ENCODE peak calls at places on chromosome 18, in five cellular contexts. L is nephron progenitor cell, Q is fibroblast of lung, D is tibial nerve, I is gastrocnemius medialis. O is an unnamed sample.

GRCh38 chr18:24770625-24771024 is 310.2 kb downstream of the HRH4 start:
- DNase-seq in I (no peak), Q (no peak), L (no peak), D (no peak), O (no peak)

GRCh38 chr18:48084858-48085257 is 154.4 kb upstream of the SMAD2 start:
- DNase-seq in D (no peak), L (no peak), Q (no peak), I (no peak), O (no peak)

GRCh38 chr18:42635378-42636048 is 480.0 kb downstream of the RIT2 start:
- DNase-seq in D (no peak), I (no peak), L (no peak), Q (no peak), O (no peak)

GRCh38 chr18:13216092-13216582 is 2.4 kb upstream of the LDLRAD4 start:
- DNase-seq in Q (peak), I (peak), D (no peak), L (peak), O (peak)

GRCh38 chr18:12086249-12086648 is 7.4 kb upstream of the ANKRD62 start:
- DNase-seq in L (no peak), D (no peak), I (no peak), Q (no peak), O (no peak)

GRCh38 chr18:23337599-23338444 is 115.3 kb upstream of the RIOK3 start:
- DNase-seq in D (no peak), I (no peak), L (no peak), Q (peak), O (no peak)

GRCh38 chr18:79687806-79688205 is 8.2 kb downstream of the CTDP1 start:
- DNase-seq in D (no peak), I (no peak), Q (peak), L (no peak), O (no peak)

GRCh38 chr18:74499633-74500032 is 3.5 kb downstream of the CNDP2 start:
- DNase-seq in Q (peak), D (peak), L (no peak), I (no peak), O (peak)

GRCh38 chr18:33579147-33579867 is 1.3 kb downstream of the ASXL3 start:
- DNase-seq in D (no peak), L (peak), Q (peak), I (no peak), O (no peak)

DNA sequence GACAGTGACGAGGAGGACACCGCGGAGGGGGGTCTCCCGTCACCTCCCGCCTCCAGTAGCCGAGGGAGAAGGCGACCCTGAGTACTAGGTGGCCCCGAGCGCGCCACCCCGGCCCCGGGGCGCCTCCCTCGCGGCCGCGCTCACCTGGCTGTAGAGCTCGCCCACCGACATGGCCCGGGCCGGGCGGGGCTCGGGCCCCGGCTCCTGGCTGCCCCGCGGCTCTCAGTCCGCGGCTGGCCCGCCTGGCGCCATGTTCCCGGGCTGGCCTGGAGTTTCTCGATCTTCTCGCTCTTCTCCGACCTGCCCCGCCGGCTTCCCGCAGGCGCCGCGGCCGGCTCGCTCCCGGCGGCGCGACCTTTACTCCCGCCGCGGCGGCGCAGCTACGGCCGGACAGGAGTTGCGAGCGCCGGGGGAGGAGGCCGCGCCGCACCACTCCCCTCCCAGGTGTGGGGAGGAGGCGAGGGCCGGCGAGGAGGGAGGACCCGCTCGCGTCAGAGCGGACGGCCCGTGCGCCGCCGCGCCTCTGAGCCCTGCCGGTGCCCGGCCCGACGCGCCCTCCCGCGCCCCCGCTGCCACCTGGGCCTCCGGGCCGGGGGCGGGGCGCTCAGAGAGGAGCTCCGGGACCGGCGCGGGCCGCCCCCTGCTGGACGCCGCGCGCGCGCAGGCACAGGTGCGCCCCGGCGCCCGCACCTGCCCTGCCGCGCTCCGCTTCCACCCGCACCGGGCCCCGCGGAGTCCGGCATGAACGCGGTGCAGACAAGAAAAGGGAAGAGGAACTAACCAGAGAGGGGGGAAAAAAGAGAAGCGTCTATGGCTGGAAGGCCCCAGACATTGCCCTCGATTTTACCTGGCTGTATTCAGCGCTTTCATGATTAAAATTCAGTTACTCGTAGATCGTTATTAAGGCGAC is at the start of gene MYO5B:
- DNase-seq in D (no peak), L (peak), Q (no peak), I (no peak), O (peak)
- TF ChIP-seq CTCF in D (peak), L (no peak), Q (no peak), I (peak), O (peak)

DNA sequence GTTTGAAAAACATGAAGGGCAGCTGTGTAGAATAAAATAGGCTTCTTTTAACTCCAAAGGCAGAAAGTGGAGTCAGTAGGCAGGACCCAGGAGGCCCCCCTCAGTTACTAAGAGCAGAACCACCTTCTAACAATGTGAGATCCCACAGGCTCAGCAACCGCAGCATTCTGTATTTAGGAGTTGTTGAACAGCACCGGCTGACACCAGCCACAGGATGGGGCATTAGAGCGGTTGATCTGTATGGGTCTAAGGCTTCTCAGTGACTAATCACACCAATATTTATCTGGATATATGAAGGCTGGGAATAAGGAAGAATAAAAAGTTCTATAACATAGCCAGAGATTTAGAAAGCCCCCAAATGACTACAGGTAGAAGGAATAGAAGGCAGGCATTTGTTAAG is 51.7 kb downstream of the MYO5B start:
- DNase-seq in D (no peak), Q (no peak), I (no peak), L (no peak), O (no peak)
- TF ChIP-seq CTCF in D (no peak), Q (no peak), I (no peak), L (no peak), O (no peak)

GRCh38 chr18:2551425-2551824 is 19.9 kb downstream of the METTL4 start:
- DNase-seq in Q (no peak), I (no peak), L (no peak), D (no peak), O (no peak)

GRCh38 chr18:2545155-2545554 is 26.1 kb downstream of the METTL4 start:
- DNase-seq in I (no peak), L (no peak), D (no peak), Q (no peak), O (no peak)

GRCh38 chr18:2549462-2549861 is 21.8 kb downstream of the METTL4 start:
- DNase-seq in L (no peak), Q (no peak), D (no peak), I (no peak), O (no peak)

DNA sequence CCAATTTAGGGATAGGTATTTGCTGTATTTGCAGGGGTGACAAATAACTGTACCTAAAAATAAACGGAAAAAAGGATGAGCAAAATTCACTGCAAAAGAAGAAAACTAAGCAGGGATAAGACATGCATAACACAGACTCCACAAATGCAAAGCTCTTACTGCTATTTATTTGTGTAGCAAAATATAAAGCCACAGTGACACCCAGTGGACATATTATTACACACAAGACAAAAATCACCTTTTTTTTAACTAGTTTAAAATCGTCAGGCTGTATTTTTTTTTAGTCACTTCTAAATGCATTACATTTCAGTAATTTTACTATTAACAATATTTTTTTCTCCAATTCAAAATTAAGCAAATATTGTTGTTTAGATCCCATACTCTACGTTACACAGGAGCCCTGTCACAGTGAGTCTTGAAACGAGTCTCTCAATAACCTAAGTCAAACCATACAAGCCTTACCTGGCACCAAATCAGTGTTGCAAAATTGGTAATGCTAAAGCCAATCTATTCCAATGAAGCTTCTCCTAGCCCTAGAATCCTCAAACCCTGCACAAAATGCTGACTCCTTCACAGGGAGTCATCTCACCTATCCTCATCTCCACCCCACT is 23.7 kb downstream of the METTL4 start:
- DNase-seq in L (no peak), D (no peak), Q (peak), I (no peak), O (peak)
- TF ChIP-seq CTCF in L (peak), D (peak), Q (peak), I (peak), O (peak)

GRCh38 chr18:62369129-62369644 is 44.1 kb downstream of the TNFRSF11A start:
- DNase-seq in Q (no peak), L (no peak), D (no peak), I (no peak), O (no peak)
- TF ChIP-seq CTCF in Q (no peak), L (no peak), D (no peak), I (no peak), O (no peak)

O was measured in GM10248.